ENCODE peak calls at places on chromosomes 11 and 22, in eight cellular contexts. Y is spleen; I is transverse colon; P is naive thymus-derived CD4-positive, alpha-beta T cell; K is body of pancreas; D is A673; T is prostate gland; J is right lobe of liver. E is an unnamed sample.

GRCh38 chr22:35728639-35729308 is 11.1 kb downstream of the APOL5 start:
- DNase-seq in D (no peak), I (peak; percentile 87), Y (no peak), P (no peak), K (peak; percentile 75), J (peak; percentile 57), T (no peak), E (no peak)

GRCh38 chr11:75402002-75402773 is 2.9 kb downstream of the RPS3 start:
- DNase-seq in Y (peak; percentile 33), T (no peak), P (no peak), K (no peak), I (no peak), J (no peak), D (no peak), E (no peak)

GRCh38 chr22:46245515-46245914 is 4.6 kb downstream of the CDPF1 start:
- DNase-seq in D (peak; percentile 27), Y (no peak), K (peak; percentile 25), J (peak; percentile 80), I (no peak), P (no peak), T (no peak), E (no peak)

GRCh38 chr11:15551897-15552851 is 437.5 kb downstream of the INSC start:
- DNase-seq in Y (no peak), P (no peak), D (no peak), I (no peak), J (no peak), T (no peak), K (no peak), E (peak; percentile 65)

GRCh38 chr11:35912883-35913614 is 30.8 kb upstream of the LDLRAD3 start:
- DNase-seq in I (no peak), D (no peak), P (no peak), Y (no peak), J (no peak), K (no peak), T (no peak), E (no peak)

GRCh38 chr22:35708453-35708852 is 9.2 kb upstream of the APOL5 start:
- DNase-seq in K (no peak), Y (no peak), D (no peak), T (no peak), J (no peak), P (no peak), I (no peak), E (no peak)

GRCh38 chr11:94186342-94187203 is 57.9 kb downstream of the PANX1 start:
- DNase-seq in Y (no peak), T (no peak), I (no peak), K (no peak), P (no peak), D (no peak), J (no peak), E (no peak)

GRCh38 chr11:57464343-57465181 is 4.2 kb downstream of the RTN4RL2 start:
- DNase-seq in J (no peak), T (no peak), Y (no peak), K (no peak), P (no peak), I (no peak), D (no peak), E (peak; percentile 68)

GRCh38 chr11:67026941-67027340 is 4.0 kb downstream of the SYT12 start:
- DNase-seq in Y (no peak), D (no peak), J (no peak), P (no peak), I (no peak), T (no peak), K (no peak), E (no peak)

GRCh38 chr22:44091021-44091721 is 67.1 kb downstream of the PARVB start:
- DNase-seq in D (peak; percentile 55), T (no peak), I (no peak), P (no peak), Y (no peak), J (peak; percentile 29), K (no peak), E (peak; percentile 52)

GRCh38 chr11:95142431-95142830 is 52.8 kb downstream of the ENDOD1 start:
- DNase-seq in T (no peak), D (no peak), Y (no peak), J (no peak), I (no peak), K (no peak), P (no peak), E (no peak)

GRCh38 chr22:37321288-37321687 is 39.0 kb downstream of the CYTH4 start:
- DNase-seq in J (no peak), T (no peak), P (no peak), Y (no peak), K (no peak), D (no peak), I (no peak), E (no peak)

GRCh38 chr11:134477486-134477885 is 65.4 kb upstream of the B3GAT1 start:
- DNase-seq in Y (no peak), P (no peak), I (no peak), D (no peak), J (no peak), K (no peak), T (no peak), E (no peak)
- H3K9me3 ChIP-seq in Y (no peaks in the 10 kb centered on the region), P (no peaks in the 10 kb centered on the region), I (no peaks in the 10 kb centered on the region), D (no peaks in the 10 kb centered on the region), J (no peaks in the 10 kb centered on the region), K (no peaks in the 10 kb centered on the region), T (no peaks in the 10 kb centered on the region), E (no peaks in the 10 kb centered on the region)

DNA sequence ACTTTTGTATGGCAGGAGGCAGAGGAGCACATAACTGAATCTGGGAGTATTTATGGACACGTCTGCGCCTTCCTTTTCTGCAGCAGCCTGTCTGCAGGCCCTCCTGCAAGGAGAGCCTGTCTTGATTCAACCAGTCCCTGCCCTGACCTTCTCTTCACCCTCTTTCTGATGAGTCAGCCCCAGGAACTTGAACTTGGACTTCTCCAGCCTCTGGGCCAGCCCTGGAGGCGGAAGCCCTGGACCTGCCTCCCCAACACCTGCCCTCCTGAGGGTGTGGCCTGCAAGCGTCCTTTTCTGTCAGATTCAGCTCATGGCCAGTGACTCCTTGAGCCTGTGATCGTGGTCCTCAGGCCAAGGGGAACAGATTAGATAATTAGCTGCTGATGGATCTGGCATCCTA is 20.0 kb downstream of the DAGLA start:
- DNase-seq in I (peak; percentile 87), K (peak; percentile 82), D (no peak), Y (no peak), J (no peak), T (peak; percentile 44), P (no peak), E (no peak)
- H3K4me1 ChIP-seq in I (peaks cover 65% of the 10 kb centered on the region), K (peaks cover 66% of the 10 kb centered on the region), D (peaks cover 30% of the 10 kb centered on the region), Y (peaks cover 57% of the 10 kb centered on the region), J (no peaks in the 10 kb centered on the region), T (peaks cover 59% of the 10 kb centered on the region), P (peaks cover 14% of the 10 kb centered on the region), E (peaks cover 16% of the 10 kb centered on the region)

GRCh38 chr22:48343461-48343860 is 1484.2 kb downstream of the BRD1 start:
- DNase-seq in J (no peak), K (no peak), T (no peak), P (no peak), D (no peak), I (no peak), Y (no peak), E (no peak)
- H3K9me3 ChIP-seq in J (no peaks in the 10 kb centered on the region), K (no peaks in the 10 kb centered on the region), T (no peaks in the 10 kb centered on the region), P (no peaks in the 10 kb centered on the region), D (no peaks in the 10 kb centered on the region), I (no peaks in the 10 kb centered on the region), Y (no peaks in the 10 kb centered on the region), E (no peaks in the 10 kb centered on the region)

DNA sequence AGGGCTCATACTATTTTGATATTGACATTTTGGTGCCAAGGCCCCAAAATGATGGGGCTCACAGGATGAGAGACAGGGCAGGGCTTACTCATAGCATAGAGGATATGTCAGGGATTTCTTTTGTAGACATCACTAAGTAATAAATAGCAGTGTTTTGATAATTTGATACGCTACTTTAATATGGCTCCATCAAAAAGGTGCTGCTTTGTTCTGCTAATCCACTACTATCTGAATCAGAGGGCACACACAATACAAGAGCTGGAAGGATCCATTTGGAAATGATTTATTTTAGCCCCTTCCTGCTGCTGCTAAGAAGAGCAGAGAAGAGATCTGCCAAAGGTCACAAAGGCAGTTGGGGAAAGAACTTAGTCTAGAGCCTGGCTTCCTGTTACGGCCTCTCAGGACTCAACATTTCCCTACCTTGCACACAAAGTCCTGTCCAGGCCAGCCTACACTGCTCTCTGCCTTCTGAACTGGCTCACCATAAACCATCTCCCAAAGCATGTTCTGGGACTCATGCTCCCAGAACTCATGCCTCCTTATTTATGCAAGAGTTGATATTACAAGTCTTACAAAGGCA is 261.3 kb upstream of the ARHGAP20 start:
- DNase-seq in I (no peak), K (no peak), Y (no peak), J (no peak), T (no peak), P (no peak), D (peak; percentile 53), E (no peak)
- H3K4me1 ChIP-seq in I (no peaks in the 10 kb centered on the region), K (no peaks in the 10 kb centered on the region), Y (no peaks in the 10 kb centered on the region), J (no peaks in the 10 kb centered on the region), T (no peaks in the 10 kb centered on the region), P (no peaks in the 10 kb centered on the region), D (peaks cover 37% of the 10 kb centered on the region), E (peaks cover 10% of the 10 kb centered on the region)

GRCh38 chr22:49360746-49361145 is 466.9 kb downstream of the BRD1 start:
- DNase-seq in D (no peak), P (no peak), Y (no peak), T (no peak), K (no peak), J (no peak), I (no peak), E (no peak)
- H3K9me3 ChIP-seq in D (no peaks in the 10 kb centered on the region), P (no peaks in the 10 kb centered on the region), Y (no peaks in the 10 kb centered on the region), T (no peaks in the 10 kb centered on the region), K (no peaks in the 10 kb centered on the region), J (no peaks in the 10 kb centered on the region), I (no peaks in the 10 kb centered on the region), E (no peaks in the 10 kb centered on the region)

DNA sequence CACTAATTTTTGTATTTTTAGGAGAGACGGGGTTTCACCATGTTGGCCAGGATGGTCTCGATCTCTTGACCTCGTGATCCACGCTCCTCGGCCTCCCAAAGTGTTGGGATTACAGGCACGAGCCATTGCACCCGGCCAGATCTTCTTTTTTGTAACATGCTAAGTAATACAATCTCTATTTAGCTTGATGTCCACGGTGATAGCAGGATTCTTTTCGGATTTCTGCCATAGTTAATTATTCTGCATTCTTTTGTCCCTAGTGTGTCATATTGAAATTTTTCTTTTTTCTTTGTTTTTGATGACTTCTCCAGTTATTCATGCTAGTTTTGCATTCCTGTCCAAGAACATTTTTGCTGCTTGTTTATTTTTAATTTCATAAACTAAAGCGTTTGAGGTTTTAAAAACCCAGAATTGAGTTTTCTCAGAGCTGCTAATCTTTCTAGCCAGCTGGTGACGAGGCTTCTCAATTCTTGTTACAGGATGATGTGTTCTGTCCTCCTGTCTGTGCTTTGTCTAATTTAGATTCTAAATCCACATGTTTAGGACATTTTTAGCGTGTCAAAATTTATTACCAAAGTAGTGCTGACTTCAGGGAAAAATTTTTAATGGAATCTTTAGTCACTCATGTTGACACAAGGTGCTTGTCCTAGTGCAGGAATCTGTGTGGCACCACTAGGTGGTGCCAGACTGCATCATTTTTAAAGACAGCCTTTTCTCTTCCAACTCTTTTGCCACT is 21.8 kb downstream of the NF2 start:
- DNase-seq in D (peak; percentile 76), P (peak; percentile 24), J (no peak), I (peak; percentile 34), K (peak; percentile 77), Y (no peak), T (peak; percentile 59), E (peak; percentile 62)
- H3K4me1 ChIP-seq in D (peaks cover 20% of the 10 kb centered on the region), P (no peaks in the 10 kb centered on the region), J (peaks cover 4% of the 10 kb centered on the region), I (peaks cover 55% of the 10 kb centered on the region), K (peaks cover 61% of the 10 kb centered on the region), Y (peaks cover 48% of the 10 kb centered on the region), T (peaks cover 5% of the 10 kb centered on the region), E (no peaks in the 10 kb centered on the region)

GRCh38 chr22:49295465-49295743 is 532.3 kb downstream of the BRD1 start:
- DNase-seq in K (no peak), T (no peak), D (no peak), I (no peak), Y (peak; percentile 35), J (no peak), P (no peak), E (no peak)
- H3K9me3 ChIP-seq in K (no peaks in the 10 kb centered on the region), T (no peaks in the 10 kb centered on the region), D (peaks cover 5% of the 10 kb centered on the region), I (no peaks in the 10 kb centered on the region), Y (peaks cover 26% of the 10 kb centered on the region), J (no peaks in the 10 kb centered on the region), P (peaks cover 16% of the 10 kb centered on the region), E (no peaks in the 10 kb centered on the region)

GRCh38 chr22:38864361-38865191 is 7.4 kb downstream of the CBX6 start:
- DNase-seq in Y (peak; percentile 81), P (no peak), I (peak; percentile 38), K (peak; percentile 69), T (no peak), D (peak; percentile 56), J (no peak), E (no peak)
- H3K4me1 ChIP-seq in Y (peaks cover 82% of the 10 kb centered on the region), P (peaks cover under 1% of the 10 kb centered on the region), I (peaks cover 41% of the 10 kb centered on the region), K (peaks cover 32% of the 10 kb centered on the region), T (peaks cover 8% of the 10 kb centered on the region), D (peaks cover 76% of the 10 kb centered on the region), J (peaks cover 8% of the 10 kb centered on the region), E (peaks cover 25% of the 10 kb centered on the region)